ENCODE peak calls at places on chromosomes 13 and 19, in five cellular contexts. U is upper lobe of right lung, Z is Caco-2, V is transverse colon, O is right lobe of liver. L is an unnamed sample. For H3K4me1, the result is how much of the 10 kb centered on the place peaks cover.

GRCh38 chr13:42728507-42729180 is 52.7 kb upstream of the FAM216B start:
- DNase-seq in V (no peak), U (no peak), O (no peak), Z (no peak), L (no peak)

GRCh38 chr13:113771709-113772331 is 12.8 kb downstream of the TMEM255B start:
- DNase-seq in V (no peak), U (no peak), Z (no peak), O (no peak), L (no peak)

GRCh38 chr13:49607761-49608160 is 20.5 kb upstream of the ARL11 start:
- DNase-seq in U (no peak), Z (no peak), V (no peak), O (no peak), L (no peak)

GRCh38 chr13:21674271-21675009 is 3.6 kb downstream of the FGF9 start:
- DNase-seq in V (peak), U (peak), O (no peak), Z (no peak), L (no peak)

GRCh38 chr13:33169273-33169980 is 116.1 kb downstream of the STARD13 start:
- DNase-seq in U (no peak), O (no peak), Z (no peak), V (no peak), L (no peak)

GRCh38 chr13:28819748-28820098 is 416 bp upstream of the MTUS2 start:
- DNase-seq in U (peak), O (peak), Z (peak), V (peak), L (peak)

GRCh38 chr19:31120952-31121351 is 228.3 kb downstream of the TSHZ3 start:
- DNase-seq in O (no peak), Z (no peak), V (no peak), U (no peak), L (no peak)

GRCh38 chr13:104979281-104979680 is 1556.2 kb downstream of the EFNB2 start:
- DNase-seq in U (no peak), Z (no peak), O (no peak), V (no peak), L (no peak)

GRCh38 chr19:10259162-10259905 is 7.3 kb downstream of the MRPL4 start:
- DNase-seq in Z (peak), V (peak), U (peak), O (peak), L (peak)

GRCh38 chr19:6663236-6664187 is 6.4 kb downstream of the TNFSF14 start:
- DNase-seq in V (no peak), Z (no peak), O (no peak), U (no peak), L (no peak)

DNA sequence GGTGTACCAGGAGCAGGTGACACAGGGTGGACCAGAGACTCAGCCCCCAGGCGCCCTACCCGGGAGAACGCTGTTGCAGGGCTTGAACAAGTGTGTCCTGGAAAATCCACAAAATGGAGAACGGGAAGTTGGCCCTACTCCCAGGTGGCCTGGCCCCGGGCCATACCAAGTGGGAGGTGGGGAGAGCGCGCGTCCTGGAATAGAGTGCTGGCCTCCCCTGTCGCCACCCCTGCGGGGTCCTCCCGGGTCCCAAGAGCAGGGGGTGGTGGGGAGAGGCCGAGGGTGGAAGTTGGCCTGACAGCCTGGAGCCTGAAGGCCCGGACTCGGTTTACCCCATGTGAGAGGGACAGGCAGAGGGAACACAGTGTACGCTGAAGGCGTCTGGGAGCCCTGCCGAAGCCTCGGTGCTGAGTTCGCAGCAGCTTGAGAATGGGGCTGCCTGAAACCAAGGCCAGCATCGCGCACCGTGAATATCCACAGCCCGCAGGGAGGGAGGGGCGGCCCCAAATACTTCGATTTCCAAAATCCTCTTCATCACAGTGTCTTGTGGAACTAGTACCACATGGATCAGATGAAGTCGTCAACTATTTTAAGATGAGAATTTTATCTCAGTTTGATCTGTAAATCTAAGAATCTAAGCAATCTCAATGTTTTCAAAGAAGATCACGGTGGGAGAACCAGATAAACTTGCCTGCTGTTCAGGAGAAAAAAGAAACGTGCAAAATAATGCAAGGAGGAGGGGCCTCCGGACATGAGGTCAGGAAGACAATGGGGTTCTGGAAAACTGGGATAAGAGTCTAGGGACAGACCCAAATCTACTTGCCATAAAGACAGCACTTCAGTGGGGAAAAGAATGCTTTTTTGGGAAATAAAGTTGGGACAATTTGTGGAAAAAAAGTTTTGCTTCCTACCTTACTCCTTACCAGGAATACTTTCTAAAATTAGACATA is 10.4 kb upstream of the KLF16 start:
- DNase-seq in V (no peak), U (peak), O (peak), Z (no peak), L (no peak)
- H3K4me1 ChIP-seq in V (under half), U (under half), O (under half), Z (under half), L (half or more)

GRCh38 chr19:13039211-13039789 is 44.0 kb downstream of the NFIX start:
- DNase-seq in Z (no peak), V (no peak), U (no peak), O (no peak), L (no peak)

GRCh38 chr19:13042443-13043130 is 47.3 kb downstream of the NFIX start:
- DNase-seq in Z (no peak), V (no peak), U (no peak), O (no peak), L (no peak)

GRCh38 chr19:13040916-13041292 is 45.6 kb downstream of the NFIX start:
- DNase-seq in V (no peak), U (no peak), Z (no peak), O (no peak), L (no peak)

GRCh38 chr19:13038306-13039210 is 43.3 kb downstream of the NFIX start:
- DNase-seq in Z (no peak), O (no peak), V (no peak), U (no peak), L (no peak)

DNA sequence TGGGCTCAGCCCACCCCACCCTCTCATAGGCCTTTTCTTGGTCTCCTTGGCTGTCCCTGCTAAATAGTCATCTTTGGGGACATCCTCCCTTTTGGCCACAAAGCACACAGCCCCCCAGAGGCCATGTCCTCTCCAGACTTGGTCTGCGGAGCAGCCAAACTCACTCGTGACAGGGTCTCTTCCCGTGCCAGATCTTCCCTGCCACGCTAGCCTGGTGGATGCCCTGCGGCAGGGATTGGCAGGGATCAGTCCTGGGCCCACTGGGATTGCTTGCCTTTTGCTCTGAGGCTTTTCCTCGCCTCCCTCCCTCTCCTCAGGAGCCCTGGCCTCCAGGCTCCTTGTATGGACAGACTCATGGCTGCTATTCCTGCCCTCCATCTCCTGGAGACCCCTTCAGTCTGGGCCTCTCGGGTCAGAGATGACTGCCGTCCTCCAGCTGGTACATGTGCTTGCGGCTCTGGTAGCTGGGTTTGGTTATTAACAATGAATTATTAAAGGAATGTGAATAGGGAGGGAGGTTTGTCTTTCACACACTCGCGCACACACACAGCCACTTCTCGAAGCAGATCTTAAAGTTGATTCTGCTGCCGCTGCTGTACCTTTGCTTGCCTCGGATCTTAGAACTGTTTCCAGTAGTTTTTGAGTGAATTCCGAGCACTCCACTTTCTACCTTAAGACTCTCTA is 45.1 kb downstream of the NFIX start:
- DNase-seq in U (no peak), V (no peak), Z (no peak), O (no peak), L (no peak)
- H3K4me1 ChIP-seq in U (half or more), V (under half), Z (under half), O (under half), L (half or more)

GRCh38 chr19:3606174-3606689 is 443 bp downstream of the TBXA2R start:
- DNase-seq in U (peak), O (peak), V (peak), Z (no peak), L (peak)

GRCh38 chr19:3604987-3605343 is 1.7 kb downstream of the TBXA2R start:
- DNase-seq in V (no peak), U (no peak), O (no peak), Z (no peak), L (no peak)

GRCh38 chr19:3605770-3606169 is 905 bp downstream of the TBXA2R start:
- DNase-seq in U (no peak), Z (no peak), V (no peak), O (no peak), L (no peak)

GRCh38 chr19:3604227-3604986 is 2.3 kb downstream of the TBXA2R start:
- DNase-seq in O (no peak), V (no peak), Z (no peak), U (no peak), L (no peak)

DNA sequence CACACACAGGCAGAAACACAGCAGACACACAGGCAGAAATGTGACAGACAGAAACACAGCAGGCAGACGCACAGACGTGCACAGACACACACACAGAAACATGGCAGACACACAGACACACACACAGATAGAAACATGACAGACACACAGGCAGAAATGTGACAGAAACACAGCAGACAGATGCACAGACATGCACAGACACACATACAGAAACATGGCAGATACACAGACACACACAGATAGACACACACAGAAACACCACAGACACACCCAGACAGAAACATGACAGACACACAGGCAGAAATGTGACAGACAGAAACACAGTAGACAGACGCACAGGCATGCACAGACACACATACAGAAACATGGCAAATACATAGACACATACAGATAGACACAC is 1.3 kb downstream of the TBXA2R start:
- DNase-seq in Z (no peak), U (no peak), V (no peak), O (no peak), L (no peak)
- H3K4me1 ChIP-seq in Z (under half), U (under half), V (under half), O (under half), L (under half)

DNA sequence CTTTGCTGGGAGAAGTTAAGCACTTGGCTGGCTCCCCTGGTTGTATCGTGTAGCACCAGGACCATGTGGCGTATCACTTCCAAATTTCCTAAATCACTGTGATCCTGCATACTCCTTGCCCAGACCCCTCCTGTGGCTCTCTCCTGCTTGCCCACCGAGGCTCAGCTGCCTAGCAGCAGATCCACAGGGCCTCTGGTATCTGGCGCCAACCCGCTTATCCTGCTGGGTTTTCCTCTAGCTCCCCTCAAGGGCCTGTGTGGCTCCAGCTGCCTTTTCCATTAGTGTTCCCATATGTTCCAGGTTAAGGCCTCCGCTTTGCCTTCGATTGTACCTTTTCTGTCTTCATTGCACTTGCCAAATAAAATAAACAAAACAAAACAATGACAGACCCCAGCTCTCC is 16.5 kb downstream of the LRCH1 start:
- DNase-seq in Z (no peak), O (no peak), U (no peak), V (no peak), L (no peak)
- H3K4me1 ChIP-seq in Z (under half), O (under half), U (under half), V (under half), L (under half)

L was measured in lower lobe of right lung.